ENCODE peak calls at places on chromosome 1, in five cellular contexts. F is A549, T is WTC11, Y is K562, K is GM12878. Q is an unnamed sample.

GRCh38 chr1:218349365-218350021 is 4.4 kb downstream of the TGFB2 start:
- DNase-seq in F (no peak), T (no peak), Y (no peak), K (no peak), Q (no peak)

GRCh38 chr1:84698151-84698651 is 7.9 kb upstream of the SSX2IP start:
- DNase-seq in F (no peak), T (no peak), Y (no peak), K (no peak), Q (no peak)

GRCh38 chr1:240000634-240001033 is 91.0 kb upstream of the FMN2 start:
- DNase-seq in F (no peak), T (no peak), Y (no peak), K (no peak), Q (no peak)

GRCh38 chr1:60972841-60973364 is 109.5 kb upstream of the NFIA start:
- DNase-seq in F (peak; percentile 13), T (no peak), Y (no peak), K (no peak), Q (peak; percentile 75)

GRCh38 chr1:99682291-99682751 is 36.4 kb downstream of the PALMD start:
- DNase-seq in F (peak; percentile 21), T (no peak), Y (no peak), K (no peak), Q (no peak)

GRCh38 chr1:52238887-52239707 is 97.2 kb downstream of the ZFYVE9 start:
- DNase-seq in F (no peak), T (no peak), Y (no peak), K (no peak), Q (no peak)

GRCh38 chr1:245181123-245181522 is 26.3 kb downstream of the KIF26B start:
- DNase-seq in F (no peak), T (no peak), Y (no peak), K (no peak), Q (no peak)

GRCh38 chr1:53503433-53503925 is 44.3 kb downstream of the DMRTB1 start:
- DNase-seq in F (no peak), T (no peak), Y (no peak), K (no peak), Q (no peak)

GRCh38 chr1:100622037-100622436 is 84.1 kb downstream of the GPR88 start:
- DNase-seq in F (peak; percentile 81), T (no peak), Y (no peak), K (no peak), Q (no peak)

GRCh38 chr1:162372159-162373071 is 4.2 kb downstream of the SPATA46 start:
- DNase-seq in F (no peak), T (no peak), Y (peak; percentile 85), K (no peak), Q (no peak)

GRCh38 chr1:243230914-243231313 is 24.2 kb downstream of the CEP170 start:
- DNase-seq in F (peak; percentile 51), T (no peak), Y (peak; percentile 45), K (no peak), Q (peak; percentile 15)

GRCh38 chr1:235207202-235207565 is 46.1 kb upstream of the RBM34 start:
- DNase-seq in F (no peak), T (no peak), Y (no peak), K (no peak), Q (no peak)

GRCh38 chr1:117653732-117654484 is 48.1 kb downstream of the TENT5C start:
- DNase-seq in F (no peak), T (no peak), Y (no peak), K (no peak), Q (no peak)

GRCh38 chr1:10939654-10940450 is 72.6 kb upstream of the TARDBP start:
- DNase-seq in F (no peak), T (no peak), Y (no peak), K (peak; percentile 72), Q (peak; percentile 62)

GRCh38 chr1:210647406-210648333 is 319.0 kb downstream of the HHAT start:
- DNase-seq in F (no peak), T (no peak), Y (no peak), K (no peak), Q (no peak)

GRCh38 chr1:209879539-209879938 is 51.8 kb downstream of the UTP25 start:
- DNase-seq in F (peak; percentile 17), T (no peak), Y (no peak), K (no peak), Q (peak; percentile 2)

GRCh38 chr1:224785622-224786021 is 143.9 kb upstream of the DNAH14 start:
- DNase-seq in F (no peak), T (no peak), Y (no peak), K (no peak), Q (no peak)

GRCh38 chr1:151715726-151716404 is 738 bp downstream of the CELF3 start:
- DNase-seq in F (no peak), T (peak; percentile 67), Y (peak; percentile 56), K (no peak), Q (peak; percentile 55)

GRCh38 chr1:156663178-156663577 is 14.0 kb downstream of the NES start:
- DNase-seq in F (no peak), T (no peak), Y (peak; percentile 62), K (no peak), Q (no peak)

GRCh38 chr1:169348356-169349036 is 19.1 kb downstream of the NME7 start:
- DNase-seq in F (peak; percentile 65), T (no peak), Y (peak; percentile 27), K (peak; percentile 19), Q (peak; percentile 43)

GRCh38 chr1:92957020-92957734 is 4.1 kb downstream of the DIPK1A start:
- DNase-seq in F (no peak), T (no peak), Y (peak; percentile 33), K (peak; percentile 63), Q (no peak)

GRCh38 chr1:155932487-155932886 is 1.7 kb downstream of the KHDC4 start:
- DNase-seq in F (no peak), T (no peak), Y (no peak), K (no peak), Q (no peak)

GRCh38 chr1:245153081-245153644 is 1.6 kb upstream of the KIF26B start:
- DNase-seq in F (peak; percentile 77), T (peak; percentile 74), Y (peak; percentile 70), K (no peak), Q (peak; percentile 43)

GRCh38 chr1:78419309-78419708 is 71.5 kb upstream of the PTGFR start:
- DNase-seq in F (no peak), T (no peak), Y (no peak), K (no peak), Q (no peak)

GRCh38 chr1:87335175-87335992 is 6.7 kb downstream of the LMO4 start:
- DNase-seq in F (no peak), T (peak; percentile 60), Y (peak; percentile 76), K (no peak), Q (peak; percentile 9)

GRCh38 chr1:3922201-3922725 is 22.2 kb upstream of the C1orf174 start:
- DNase-seq in F (no peak), T (no peak), Y (peak; percentile 39), K (peak; percentile 48), Q (no peak)

GRCh38 chr1:6234502-6235295 is 1.1 kb downstream of the ICMT start:
- DNase-seq in F (no peak), T (no peak), Y (no peak), K (no peak), Q (no peak)

GRCh38 chr1:222084048-222084447 is 342.2 kb upstream of the DUSP10 start:
- DNase-seq in F (no peak), T (no peak), Y (no peak), K (no peak), Q (no peak)

DNA sequence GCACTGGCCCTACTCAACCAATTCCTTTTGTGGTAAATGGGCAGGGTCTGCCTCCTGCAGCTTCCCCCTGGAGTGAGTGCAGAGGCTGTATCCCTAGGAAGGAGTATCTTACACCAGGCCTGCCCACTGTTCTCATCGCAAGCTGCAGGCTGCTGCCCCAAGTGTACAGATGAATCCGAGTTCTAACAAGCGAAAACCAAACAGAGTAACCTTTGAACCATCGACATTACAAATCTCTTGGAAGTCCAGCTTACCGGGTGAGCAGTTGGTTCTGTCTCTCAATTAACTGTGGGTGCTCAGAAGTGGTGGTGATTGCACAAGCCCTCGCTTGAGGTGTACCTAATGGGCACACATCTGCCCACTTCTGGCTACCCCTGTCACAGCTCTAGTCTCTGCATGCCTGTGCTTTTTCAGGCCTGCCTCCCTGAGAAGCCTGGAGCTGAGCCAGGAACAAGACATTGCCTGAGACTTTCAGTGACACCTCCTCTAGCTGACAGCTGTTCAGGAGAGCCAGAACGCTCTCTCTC is 22.7 kb downstream of the INAVA start:
- DNase-seq in F (peak; percentile 33), T (no peak), Y (no peak), K (no peak), Q (peak; percentile 67)
- TF ChIP-seq ESRRA in F (no peak), T (no peak), Y (no peak), K (no peak), Q (no peak)

GRCh38 chr1:171267391-171267790 is 19.1 kb downstream of the FMO1 start:
- DNase-seq in F (no peak), T (no peak), Y (no peak), K (no peak), Q (no peak)

GRCh38 chr1:171266930-171267329 is 18.6 kb downstream of the FMO1 start:
- DNase-seq in F (no peak), T (no peak), Y (no peak), K (no peak), Q (no peak)

GRCh38 chr1:171258943-171259342 is 10.6 kb downstream of the FMO1 start:
- DNase-seq in F (no peak), T (no peak), Y (no peak), K (no peak), Q (no peak)

GRCh38 chr1:171265686-171266085 is 17.4 kb downstream of the FMO1 start:
- DNase-seq in F (no peak), T (no peak), Y (no peak), K (no peak), Q (no peak)

DNA sequence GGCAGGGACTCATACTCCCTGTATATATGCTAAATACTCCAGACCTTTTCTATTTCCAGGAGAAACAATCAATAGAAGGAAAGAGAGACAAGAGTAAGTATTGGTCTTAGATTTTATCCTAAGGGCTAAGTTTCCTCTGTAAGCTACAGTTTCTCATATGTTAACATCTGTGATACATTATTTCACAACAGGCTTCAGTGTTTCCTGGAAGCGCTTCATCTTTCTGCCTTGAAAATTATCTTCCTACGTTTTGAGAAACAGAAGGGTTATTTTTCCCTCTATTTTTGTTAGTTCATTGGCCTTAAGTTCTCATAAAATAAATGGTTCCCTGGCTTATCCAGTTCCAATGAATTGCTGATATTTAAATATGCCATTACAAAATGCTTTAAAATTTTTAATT is 15.6 kb downstream of the FMO1 start:
- DNase-seq in F (no peak), T (no peak), Y (no peak), K (no peak), Q (no peak)
- TF ChIP-seq ESRRA in F (no peak), T (no peak), Y (no peak), K (no peak), Q (no peak)

GRCh38 chr1:91651243-91651642 is 150.6 kb downstream of the CDC7 start:
- DNase-seq in F (no peak), T (no peak), Y (no peak), K (no peak), Q (no peak)

GRCh38 chr1:91653183-91653582 is 152.5 kb downstream of the CDC7 start:
- DNase-seq in F (no peak), T (no peak), Y (no peak), K (peak; percentile 20), Q (no peak)

GRCh38 chr1:91650764-91651163 is 150.1 kb downstream of the CDC7 start:
- DNase-seq in F (peak; percentile 49), T (no peak), Y (peak; percentile 23), K (no peak), Q (no peak)

GRCh38 chr1:91655912-91656449 is 155.3 kb downstream of the CDC7 start:
- DNase-seq in F (no peak), T (no peak), Y (peak; percentile 34), K (no peak), Q (no peak)

GRCh38 chr1:91651671-91652071 is 151.0 kb downstream of the CDC7 start:
- DNase-seq in F (no peak), T (peak; percentile 17), Y (no peak), K (no peak), Q (no peak)
- TF ChIP-seq ESRRA in F (no peak), T (no peak), Y (no peak), K (no peak), Q (no peak)

GRCh38 chr1:56094168-56094567 is 485.2 kb downstream of the PLPP3 start:
- DNase-seq in F (no peak), T (no peak), Y (no peak), K (no peak), Q (no peak)
- TF ChIP-seq ESRRA in F (no peak), T (no peak), Y (no peak), K (no peak), Q (no peak)